ENCODE peak calls at places on chromosomes 4 and X, in five cellular contexts. G, R, C, M and T are unnamed samples.

GRCh38 chr4:74473155-74473811 is 28.3 kb downstream of the AREG start:
- DNase-seq in C (no peak), M (no peak), R (no peak), G (peak; percentile 91), T (peak; percentile 36)

GRCh38 chrX:94545722-94546121 is 871.7 kb downstream of the FAM133A start:
- DNase-seq in M (no peak), C (no peak), R (no peak), G (no peak), T (no peak)

GRCh38 chrX:19554786-19555185 is 39.5 kb upstream of the MAP3K15 start:
- DNase-seq in G (peak; percentile 83), M (no peak), R (no peak), C (peak; percentile 38), T (no peak)

GRCh38 chr4:7736436-7737267 is 203.0 kb downstream of the AFAP1 start:
- DNase-seq in C (no peak), G (peak; percentile 46), R (no peak), M (no peak), T (no peak)

GRCh38 chrX:1480082-1480785 is 27.5 kb upstream of the ASMTL start:
- DNase-seq in C (no peak), M (no peak), R (no peak), G (no peak), T (no peak)

GRCh38 chrX:17654116-17654515 is 83.2 kb upstream of the SCML1 start:
- DNase-seq in R (no peak), M (no peak), G (no peak), C (no peak), T (no peak)

GRCh38 chrX:133373366-133374079 is 41.8 kb downstream of the GPC4 start:
- DNase-seq in C (no peak), M (no peak), R (no peak), G (no peak), T (no peak)

GRCh38 chr4:82560853-82561744 is 689 bp downstream of the TMEM150C start:
- DNase-seq in R (no peak), G (no peak), M (no peak), C (no peak), T (no peak)

GRCh38 chrX:100750901-100751300 is 19.0 kb upstream of the SYTL4 start:
- DNase-seq in C (no peak), M (no peak), G (no peak), R (no peak), T (no peak)

GRCh38 chr4:124970011-124970410 is 257.5 kb upstream of the ANKRD50 start:
- DNase-seq in M (no peak), G (peak; percentile 78), C (no peak), R (no peak), T (no peak)

GRCh38 chr4:188268081-188268908 is 129.1 kb downstream of the TRIML1 start:
- DNase-seq in M (no peak), G (no peak), C (no peak), R (no peak), T (no peak)

GRCh38 chr4:108725457-108725856 is 37.4 kb downstream of the ETNPPL start:
- DNase-seq in R (no peak), M (no peak), G (no peak), C (no peak), T (peak; percentile 4)

GRCh38 chr4:1199556-1200331 is 27.4 kb upstream of the SPON2 start:
- DNase-seq in G (no peak), R (no peak), M (peak; percentile 23), C (no peak), T (no peak)

GRCh38 chr4:144645102-144645469 is 870 bp upstream of the HHIP start:
- DNase-seq in G (no peak), R (no peak), C (no peak), M (peak; percentile 17), T (no peak)

GRCh38 chrX:149871940-149872339 is 9.0 kb upstream of the MAGEA8 start:
- DNase-seq in M (peak; percentile 52), G (no peak), C (peak; percentile 13), R (peak; percentile 59), T (peak; percentile 9)

GRCh38 chrX:109879991-109880390 is 122.9 kb upstream of the TMEM164 start:
- DNase-seq in M (no peak), G (no peak), C (no peak), R (no peak), T (no peak)

GRCh38 chrX:68183612-68184214 is 249.6 kb downstream of the OPHN1 start:
- DNase-seq in M (peak; percentile 9), G (peak; percentile 51), C (no peak), R (peak; percentile 14), T (peak; percentile 12)

GRCh38 chrX:318739-319578 is at the start of gene GTPBP6:
- DNase-seq in R (peak; percentile 89), M (peak; percentile 93), C (peak; percentile 99), G (peak; percentile 100), T (peak; percentile 100)

GRCh38 chr4:26860922-26861433 is 337 bp downstream of the STIM2 start:
- DNase-seq in G (peak; percentile 44), C (no peak), R (no peak), M (peak; percentile 68), T (peak; percentile 26)
- TF ChIP-seq RCOR1 in G (no peak), C (no peak), R (no peak), M (no peak), T (no peak)

GRCh38 chrX:26952213-26952612 is 510.9 kb downstream of the PPP4R3C start:
- DNase-seq in C (no peak), R (no peak), G (no peak), M (no peak), T (no peak)
- TF ChIP-seq USF2 in C (no peak), R (no peak), G (no peak), M (no peak), T (no peak)

GRCh38 chr4:139297001-139297410 is 4.3 kb upstream of the NAA15 start:
- DNase-seq in M (no peak), C (no peak), G (peak; percentile 54), R (peak; percentile 20), T (no peak)
- TF ChIP-seq RCOR1 in M (no peak), C (no peak), G (no peak), R (peak; percentile 30), T (no peak)

GRCh38 chr4:115334736-115335411 is 221.5 kb upstream of the NDST4 start:
- DNase-seq in C (peak; percentile 34), R (no peak), G (no peak), M (no peak), T (no peak)

GRCh38 chr4:115331241-115331640 is 217.8 kb upstream of the NDST4 start:
- DNase-seq in M (no peak), R (no peak), C (no peak), G (no peak), T (no peak)

GRCh38 chr4:115332078-115332477 is 218.7 kb upstream of the NDST4 start:
- DNase-seq in R (no peak), G (no peak), M (peak; percentile 15), C (no peak), T (no peak)
- TF ChIP-seq USF2 in R (no peak), G (no peak), M (no peak), C (no peak), T (no peak)

GRCh38 chrX:45233541-45233940 is 32.9 kb upstream of the DIPK2B start:
- DNase-seq in M (no peak), R (no peak), G (no peak), C (no peak), T (no peak)
- TF ChIP-seq RCOR1 in M (no peak), R (no peak), G (no peak), C (no peak), T (no peak)

GRCh38 chr4:112938461-112939058 is 110.9 kb upstream of the ANK2 start:
- DNase-seq in M (peak; percentile 38), R (peak; percentile 10), C (no peak), G (peak; percentile 36), T (peak; percentile 27)
- TF ChIP-seq USF2 in M (no peak), R (no peak), C (no peak), G (no peak), T (no peak)